ENCODE peak calls at places on chromosomes 4 and X, in four cellular contexts. Z, K, I and H are unnamed samples.

GRCh38 chr4:112492321-112492720 is 23.7 kb downstream of the NEUROG2 start:
- DNase-seq in Z (no peak), K (no peak), I (no peak), H (no peak)

GRCh38 chr4:183905081-183905592 is at the start of gene STOX2:
- DNase-seq in Z (no peak), K (peak), I (peak), H (no peak)

GRCh38 chr4:23654791-23655190 is 235.1 kb downstream of the PPARGC1A start:
- DNase-seq in Z (no peak), K (no peak), I (no peak), H (no peak)

GRCh38 chr4:84681488-84682274 is 98.8 kb downstream of the CDS1 start:
- DNase-seq in Z (no peak), K (no peak), I (no peak), H (no peak)

GRCh38 chr4:129342820-129343219 is 246.9 kb downstream of the C4orf33 start:
- DNase-seq in Z (no peak), K (no peak), I (no peak), H (no peak)

GRCh38 chrX:41474726-41475100 is 27.6 kb downstream of the NYX start:
- DNase-seq in Z (no peak), K (no peak), I (no peak), H (no peak)

GRCh38 chr4:183458005-183458404 is 13.6 kb downstream of the CDKN2AIP start:
- DNase-seq in Z (no peak), K (no peak), I (no peak), H (peak)

GRCh38 chr4:155629183-155629825 is 37.3 kb upstream of the GUCY1A1 start:
- DNase-seq in Z (no peak), K (no peak), I (no peak), H (no peak)

GRCh38 chr4:123603165-123603564 is 206.6 kb downstream of the SPRY1 start:
- DNase-seq in Z (no peak), K (no peak), I (no peak), H (no peak)

GRCh38 chrX:38052096-38052495 is 45.7 kb downstream of the SYTL5 start:
- DNase-seq in Z (no peak), K (no peak), I (no peak), H (no peak)

GRCh38 chr4:6589444-6589843 is 14.5 kb downstream of the MAN2B2 start:
- DNase-seq in Z (no peak), K (no peak), I (no peak), H (no peak)

GRCh38 chr4:87227704-87228560 is 7.5 kb upstream of the KLHL8 start:
- DNase-seq in Z (no peak), K (no peak), I (no peak), H (no peak)